ENCODE peak calls at places on chromosomes 4 and X, in eight cellular contexts. P, Z, Q, O, A, U, E and F are unnamed samples.

GRCh38 chr4:55865228-55865806 is 11.9 kb downstream of the EXOC1 start:
- DNase-seq in P (peak), Z (peak), Q (peak), O (no peak), A (peak), U (no peak), E (no peak), F (peak)

GRCh38 chr4:8236141-8236919 is 33.2 kb upstream of the HTRA3 start:
- DNase-seq in P (no peak), Z (no peak), Q (no peak), O (no peak), A (no peak), U (no peak), E (no peak), F (no peak)

GRCh38 chr4:159443975-159444374 is 341.1 kb downstream of the RAPGEF2 start:
- DNase-seq in P (no peak), Z (no peak), Q (no peak), O (no peak), A (no peak), U (no peak), E (no peak), F (no peak)

GRCh38 chrX:118183606-118184005 is 67.0 kb upstream of the KLHL13 start:
- DNase-seq in P (no peak), Z (no peak), Q (no peak), O (no peak), A (no peak), U (no peak), E (no peak), F (peak)

GRCh38 chrX:78555401-78555980 is 103.6 kb downstream of the RTL3 start:
- DNase-seq in P (peak), Z (peak), Q (peak), O (no peak), A (no peak), U (no peak), E (no peak), F (peak)

GRCh38 chr4:6926081-6926480 is 16.5 kb downstream of the TBC1D14 start:
- DNase-seq in P (no peak), Z (no peak), Q (no peak), O (no peak), A (no peak), U (no peak), E (no peak), F (no peak)

GRCh38 chr4:86950835-86951525 is 16.2 kb downstream of the AFF1 start:
- DNase-seq in P (no peak), Z (no peak), Q (no peak), O (no peak), A (no peak), U (no peak), E (no peak), F (no peak)

GRCh38 chr4:112515278-112516075 is 503 bp downstream of the NEUROG2 start:
- DNase-seq in P (peak), Z (peak), Q (peak), O (no peak), A (no peak), U (peak), E (no peak), F (peak)

GRCh38 chr4:780730-781492 is 45.0 kb downstream of the CPLX1 start:
- DNase-seq in P (no peak), Z (no peak), Q (no peak), O (no peak), A (no peak), U (peak), E (no peak), F (no peak)

GRCh38 chrX:19739683-19740082 is 147.7 kb downstream of the SH3KBP1 start:
- DNase-seq in P (peak), Z (peak), Q (peak), O (no peak), A (peak), U (peak), E (no peak), F (peak)